ENCODE peak calls at places on chromosome 11, in five cellular contexts. One of them, this sample, is unnamed.

GRCh38 chr11:88178211-88178610 is 3.0 kb upstream of the RAB38 start:
- DNase-seq in lower lobe of right lung: no peak
- DNase-seq in ovary: no peak
- DNase-seq in Peyer's patch: no peak
- DNase-seq in stomach: no peak
- DNase-seq in this sample: no peak

GRCh38 chr11:64459016-64459415 is 100.1 kb downstream of the RPS6KA4 start:
- DNase-seq in ovary: no peak
- DNase-seq in lower lobe of right lung: no peak
- DNase-seq in stomach: no peak
- DNase-seq in Peyer's patch: no peak
- DNase-seq in this sample: no peak

GRCh38 chr11:65557280-65558001 is 718 bp downstream of the LTBP3 start:
- DNase-seq in Peyer's patch: no peak
- DNase-seq in lower lobe of right lung: no peak
- DNase-seq in stomach: no peak
- DNase-seq in ovary: peak; percentile 54
- DNase-seq in this sample: no peak

GRCh38 chr11:19594326-19594725 is 118.3 kb upstream of the NAV2 start:
- DNase-seq in ovary: no peak
- DNase-seq in Peyer's patch: no peak
- DNase-seq in stomach: no peak
- DNase-seq in lower lobe of right lung: no peak
- DNase-seq in this sample: no peak

GRCh38 chr11:61480936-61481335 is 27.6 kb upstream of the LRRC10B start:
- DNase-seq in stomach: no peak
- DNase-seq in Peyer's patch: no peak
- DNase-seq in ovary: no peak
- DNase-seq in lower lobe of right lung: no peak
- DNase-seq in this sample: peak; percentile 58

GRCh38 chr11:125404811-125405481 is 91.1 kb downstream of the FEZ1 start:
- DNase-seq in stomach: peak; percentile 69
- DNase-seq in ovary: peak; percentile 67
- DNase-seq in Peyer's patch: peak; percentile 42
- DNase-seq in lower lobe of right lung: peak; percentile 74
- DNase-seq in this sample: peak; percentile 50

GRCh38 chr11:131674051-131674755 is 303.8 kb downstream of the NTM start:
- DNase-seq in lower lobe of right lung: peak; percentile 73
- DNase-seq in stomach: peak; percentile 71
- DNase-seq in Peyer's patch: no peak
- DNase-seq in ovary: peak; percentile 22
- DNase-seq in this sample: peak; percentile 79

GRCh38 chr11:44286268-44286880 is 23.6 kb downstream of the ALX4 start:
- DNase-seq in stomach: peak; percentile 41
- DNase-seq in ovary: no peak
- DNase-seq in Peyer's patch: peak; percentile 18
- DNase-seq in lower lobe of right lung: peak; percentile 59
- DNase-seq in this sample: peak; percentile 70

GRCh38 chr11:84430661-84431060 is 1144.5 kb upstream of the CCDC90B start:
- DNase-seq in ovary: no peak
- DNase-seq in Peyer's patch: no peak
- DNase-seq in lower lobe of right lung: no peak
- DNase-seq in stomach: no peak
- DNase-seq in this sample: peak; percentile 27

GRCh38 chr11:15053201-15053685 is 20.1 kb upstream of the CALCB start:
- DNase-seq in lower lobe of right lung: no peak
- DNase-seq in Peyer's patch: no peak
- DNase-seq in stomach: no peak
- DNase-seq in ovary: no peak
- DNase-seq in this sample: no peak

GRCh38 chr11:128859563-128860441 is 7.3 kb downstream of the KCNJ1 start:
- DNase-seq in Peyer's patch: peak; percentile 81
- DNase-seq in lower lobe of right lung: peak; percentile 86
- DNase-seq in stomach: peak; percentile 84
- DNase-seq in ovary: peak; percentile 41
- DNase-seq in this sample: peak; percentile 73

GRCh38 chr11:66336234-66337102 is at the start of gene RIN1:
- DNase-seq in lower lobe of right lung: peak; percentile 65
- DNase-seq in stomach: peak; percentile 75
- DNase-seq in ovary: peak; percentile 59
- DNase-seq in Peyer's patch: peak; percentile 44
- DNase-seq in this sample: peak; percentile 95

DNA sequence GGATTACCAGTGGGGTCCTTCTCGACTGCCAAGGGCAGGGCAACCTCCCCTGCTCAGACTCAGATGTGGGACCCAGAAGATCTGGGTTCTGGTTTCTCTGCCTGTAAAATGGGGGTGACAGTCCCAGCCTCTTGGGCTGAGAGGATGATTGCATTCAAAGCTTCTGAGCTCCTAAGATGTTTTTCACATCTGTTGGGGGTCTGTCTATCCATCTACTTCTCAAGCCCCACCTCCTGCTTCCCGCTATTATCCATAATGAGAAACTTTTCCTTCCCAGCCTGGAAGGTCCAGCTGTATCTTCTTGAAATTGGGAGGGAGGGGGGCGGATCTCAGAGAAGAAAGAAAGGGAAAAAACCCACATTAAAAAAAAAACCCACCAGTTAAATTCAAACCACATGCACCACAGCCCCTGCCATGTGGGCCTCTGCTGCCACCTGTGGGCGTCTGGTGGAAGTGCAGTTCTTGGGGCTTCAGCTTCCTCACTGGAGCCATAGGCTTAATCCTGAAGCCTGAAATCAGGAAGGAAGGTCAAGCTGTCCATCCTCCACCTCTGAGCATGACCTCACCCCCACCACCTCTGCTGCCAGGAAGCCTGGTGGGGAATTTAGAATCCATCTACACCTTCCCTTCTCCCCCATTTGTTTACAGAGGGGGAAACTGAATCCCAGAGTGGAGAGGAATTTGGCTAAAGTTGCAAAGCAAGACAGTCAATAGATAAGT is 27.3 kb downstream of the ARHGEF17 start:
- DNase-seq in stomach: peak; percentile 87
- DNase-seq in ovary: peak; percentile 78
- DNase-seq in lower lobe of right lung: peak; percentile 81
- DNase-seq in Peyer's patch: peak; percentile 72
- DNase-seq in this sample: peak; percentile 94
- H3K27ac ChIP-seq in stomach: peak overlapping the region; percentile 42
- H3K27ac ChIP-seq in ovary: peak overlapping the region; percentile 62
- H3K27ac ChIP-seq in lower lobe of right lung: peak overlapping the region; percentile 63
- H3K27ac ChIP-seq in Peyer's patch: no peak overlapping the region
- H3K27ac ChIP-seq in this sample: no peak overlapping the region

GRCh38 chr11:57650739-57651090 is 1.0 kb upstream of the YPEL4 start:
- DNase-seq in stomach: no peak
- DNase-seq in Peyer's patch: no peak
- DNase-seq in lower lobe of right lung: no peak
- DNase-seq in ovary: no peak
- DNase-seq in this sample: no peak

GRCh38 chr11:57651408-57651807 is 1.7 kb upstream of the YPEL4 start:
- DNase-seq in ovary: no peak
- DNase-seq in stomach: no peak
- DNase-seq in Peyer's patch: no peak
- DNase-seq in lower lobe of right lung: no peak
- DNase-seq in this sample: no peak

GRCh38 chr11:57648791-57649735 is 649 bp downstream of the YPEL4 start:
- DNase-seq in lower lobe of right lung: no peak
- DNase-seq in stomach: no peak
- DNase-seq in Peyer's patch: no peak
- DNase-seq in ovary: no peak
- DNase-seq in this sample: no peak

GRCh38 chr11:57647960-57648776 is 1.5 kb downstream of the YPEL4 start:
- DNase-seq in stomach: no peak
- DNase-seq in Peyer's patch: no peak
- DNase-seq in lower lobe of right lung: peak; percentile 65
- DNase-seq in ovary: no peak
- DNase-seq in this sample: no peak

DNA sequence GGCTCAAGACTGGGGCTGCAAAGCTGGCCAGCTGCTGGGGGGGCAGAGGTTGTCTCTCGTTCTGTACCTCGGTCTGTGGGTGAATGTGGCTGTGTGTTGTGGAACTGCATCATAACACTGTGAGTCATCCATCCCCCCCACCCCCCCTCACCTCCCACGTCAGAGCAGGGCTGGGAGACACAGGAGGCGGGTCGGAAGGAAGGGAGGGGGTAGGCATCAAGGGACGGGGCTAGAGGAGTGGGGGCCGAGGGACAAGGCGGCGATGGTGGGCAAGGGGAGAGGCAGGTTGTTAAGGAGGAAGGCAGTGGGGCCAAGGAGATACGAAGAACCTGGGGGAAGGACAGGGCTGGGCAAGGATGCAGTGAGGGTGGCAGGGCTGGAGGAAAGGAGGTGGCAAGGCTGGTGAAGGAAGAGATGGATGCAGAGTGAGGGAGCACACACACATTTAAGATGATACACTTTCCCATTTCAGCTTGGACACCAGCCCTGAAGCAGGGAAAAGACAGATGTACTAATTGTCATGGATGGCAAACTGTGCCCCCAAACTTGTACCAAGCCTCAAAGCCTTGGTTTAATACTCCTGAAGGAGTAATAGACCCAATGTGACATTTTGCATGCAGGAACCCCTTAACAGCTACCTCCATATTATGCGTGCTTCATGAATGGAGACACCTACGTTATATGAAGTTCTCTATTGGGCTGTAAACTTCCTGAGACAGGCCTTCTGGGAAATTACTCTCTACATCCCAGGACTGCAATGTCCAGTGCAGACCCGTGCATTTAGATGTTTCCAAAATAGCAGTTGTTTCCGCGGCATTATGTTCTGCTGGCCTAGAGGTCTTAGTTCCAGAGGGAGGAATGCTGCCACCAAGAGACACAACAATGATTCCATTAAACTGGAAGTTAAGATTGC is at the start of gene YPEL4:
- DNase-seq in Peyer's patch: peak; percentile 50
- DNase-seq in lower lobe of right lung: peak; percentile 57
- DNase-seq in stomach: no peak
- DNase-seq in ovary: peak; percentile 70
- DNase-seq in this sample: peak; percentile 74
- H3K27ac ChIP-seq in Peyer's patch: no peak within 1 kb of the TSS
- H3K27ac ChIP-seq in lower lobe of right lung: no peak within 1 kb of the TSS
- H3K27ac ChIP-seq in stomach: no peak within 1 kb of the TSS
- H3K27ac ChIP-seq in ovary: peak within 1 kb of the TSS; percentile 31
- H3K27ac ChIP-seq in this sample: no peak within 1 kb of the TSS

DNA sequence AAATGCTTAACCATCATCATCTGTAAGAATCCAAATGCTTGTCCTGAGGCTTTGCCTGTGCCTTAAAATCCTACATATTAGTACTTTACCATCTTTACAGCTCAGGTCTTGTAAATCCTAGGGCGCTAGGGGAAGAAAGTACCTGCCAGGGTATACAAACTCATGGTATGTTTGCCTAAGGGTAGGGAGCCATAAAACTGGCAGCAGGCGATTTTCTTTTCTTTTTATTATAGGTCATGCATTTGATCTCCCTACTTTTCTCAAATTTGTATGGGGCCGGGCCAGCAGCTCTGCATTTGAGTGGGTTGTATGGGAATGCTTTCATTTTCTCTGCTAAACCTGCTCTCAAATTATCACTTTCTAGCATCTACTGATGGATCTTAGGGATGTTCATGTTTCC is 24.0 kb upstream of the ZBED5 start:
- DNase-seq in stomach: no peak
- DNase-seq in Peyer's patch: no peak
- DNase-seq in lower lobe of right lung: no peak
- DNase-seq in ovary: no peak
- DNase-seq in this sample: no peak
- H3K27ac ChIP-seq in stomach: no peak overlapping the region
- H3K27ac ChIP-seq in Peyer's patch: no peak overlapping the region
- H3K27ac ChIP-seq in lower lobe of right lung: no peak overlapping the region
- H3K27ac ChIP-seq in ovary: no peak overlapping the region
- H3K27ac ChIP-seq in this sample: no peak overlapping the region

GRCh38 chr11:59770869-59771268 is 15.7 kb downstream of the STX3 start:
- DNase-seq in ovary: no peak
- DNase-seq in stomach: no peak
- DNase-seq in Peyer's patch: no peak
- DNase-seq in lower lobe of right lung: no peak
- DNase-seq in this sample: no peak
- H3K27ac ChIP-seq in ovary: no peak overlapping the region
- H3K27ac ChIP-seq in stomach: no peak overlapping the region
- H3K27ac ChIP-seq in Peyer's patch: no peak overlapping the region
- H3K27ac ChIP-seq in lower lobe of right lung: peak overlapping the region; percentile 19
- H3K27ac ChIP-seq in this sample: no peak overlapping the region

GRCh38 chr11:69486773-69487266 is 5.4 kb downstream of the LINC01488 start:
- DNase-seq in stomach: no peak
- DNase-seq in ovary: no peak
- DNase-seq in Peyer's patch: no peak
- DNase-seq in lower lobe of right lung: peak; percentile 38
- DNase-seq in this sample: no peak
- H3K27ac ChIP-seq in stomach: no peak overlapping the region
- H3K27ac ChIP-seq in ovary: no peak overlapping the region
- H3K27ac ChIP-seq in Peyer's patch: no peak overlapping the region
- H3K27ac ChIP-seq in lower lobe of right lung: no peak overlapping the region
- H3K27ac ChIP-seq in this sample: no peak overlapping the region

DNA sequence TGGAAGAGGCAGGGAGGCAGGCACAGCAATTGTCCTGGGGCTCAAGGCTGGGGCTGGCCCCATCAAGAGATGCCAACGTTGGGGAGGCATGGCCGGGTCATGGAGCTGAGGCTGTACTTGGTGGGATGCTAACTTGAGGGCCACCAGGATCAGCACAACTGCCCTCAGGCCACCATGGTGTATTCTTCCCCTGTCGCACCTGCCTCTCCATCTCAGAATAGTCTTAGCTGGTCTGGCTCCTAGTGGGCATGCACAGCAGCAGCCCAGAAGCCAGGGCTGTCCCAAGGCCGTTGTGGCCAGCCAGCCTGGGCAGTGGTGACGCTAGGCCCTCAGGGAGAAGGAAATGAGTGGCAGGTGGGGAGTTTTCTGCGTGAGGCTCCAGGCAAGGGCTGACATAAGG is 91.3 kb downstream of the DHCR7 start:
- DNase-seq in ovary: no peak
- DNase-seq in Peyer's patch: no peak
- DNase-seq in stomach: no peak
- DNase-seq in lower lobe of right lung: no peak
- DNase-seq in this sample: no peak
- H3K27ac ChIP-seq in ovary: no peak overlapping the region
- H3K27ac ChIP-seq in Peyer's patch: no peak overlapping the region
- H3K27ac ChIP-seq in stomach: no peak overlapping the region
- H3K27ac ChIP-seq in lower lobe of right lung: no peak overlapping the region
- H3K27ac ChIP-seq in this sample: no peak overlapping the region

GRCh38 chr11:2211113-2211971 is 39.7 kb upstream of the TH start:
- DNase-seq in stomach: peak; percentile 76
- DNase-seq in lower lobe of right lung: no peak
- DNase-seq in Peyer's patch: no peak
- DNase-seq in ovary: peak; percentile 4
- DNase-seq in this sample: no peak
- H3K27ac ChIP-seq in stomach: no peak overlapping the region
- H3K27ac ChIP-seq in lower lobe of right lung: no peak overlapping the region
- H3K27ac ChIP-seq in Peyer's patch: no peak overlapping the region
- H3K27ac ChIP-seq in ovary: no peak overlapping the region
- H3K27ac ChIP-seq in this sample: no peak overlapping the region

GRCh38 chr11:58616594-58616993 is 5.9 kb upstream of the CNTF start:
- DNase-seq in Peyer's patch: no peak
- DNase-seq in lower lobe of right lung: no peak
- DNase-seq in stomach: no peak
- DNase-seq in ovary: peak; percentile 53
- DNase-seq in this sample: peak; percentile 96
- H3K27ac ChIP-seq in Peyer's patch: no peak overlapping the region
- H3K27ac ChIP-seq in lower lobe of right lung: no peak overlapping the region
- H3K27ac ChIP-seq in stomach: no peak overlapping the region
- H3K27ac ChIP-seq in ovary: no peak overlapping the region
- H3K27ac ChIP-seq in this sample: peak overlapping the region; percentile 19

DNA sequence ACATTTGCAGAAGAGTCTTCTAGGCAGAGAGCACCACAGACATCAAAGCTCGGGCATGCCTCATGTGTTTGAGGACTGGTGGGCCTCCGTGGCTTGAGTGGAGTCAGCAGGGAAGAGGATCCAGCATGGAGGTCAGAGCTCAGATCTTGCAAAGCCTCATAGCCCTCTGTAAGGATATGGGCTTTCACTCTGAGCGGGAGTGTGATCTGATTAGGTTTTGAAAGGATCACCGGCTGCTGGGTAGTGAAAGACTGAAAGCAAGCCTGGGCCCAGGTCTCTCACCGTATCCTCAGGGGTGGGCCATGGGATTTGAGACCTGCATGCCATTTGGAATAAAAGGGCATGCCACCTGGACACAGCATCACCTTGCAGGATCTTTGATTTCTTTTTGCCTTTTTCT is 112.7 kb downstream of the TEAD1 start:
- DNase-seq in Peyer's patch: no peak
- DNase-seq in stomach: no peak
- DNase-seq in ovary: no peak
- DNase-seq in lower lobe of right lung: no peak
- DNase-seq in this sample: no peak
- H3K27ac ChIP-seq in Peyer's patch: no peak overlapping the region
- H3K27ac ChIP-seq in stomach: no peak overlapping the region
- H3K27ac ChIP-seq in ovary: no peak overlapping the region
- H3K27ac ChIP-seq in lower lobe of right lung: no peak overlapping the region
- H3K27ac ChIP-seq in this sample: no peak overlapping the region